ENCODE peak calls at places on chromosomes 13 and 19, in seven cellular contexts. N, D, O, I, C, R and F are unnamed samples. For H3K27me3, the result is how much of the 10 kb centered on the place peaks cover.

GRCh38 chr13:46839399-46839798 is 42.4 kb upstream of the ESD start:
- DNase-seq in D (no peak), O (no peak), I (no peak), R (no peak), N (no peak), C (no peak), F (no peak)

GRCh38 chr13:30907167-30907761 is 1.2 kb downstream of the MEDAG start:
- DNase-seq in O (no peak), I (peak), N (no peak), C (peak), R (no peak), D (no peak), F (no peak)

GRCh38 chr13:52847322-52847681 is 1.1 kb downstream of the PCDH8 start:
- DNase-seq in O (no peak), N (no peak), D (no peak), I (no peak), C (no peak), R (no peak), F (no peak)

GRCh38 chr19:38932425-38933179 is 1.9 kb downstream of the MRPS12 start:
- DNase-seq in N (no peak), I (no peak), C (no peak), D (peak), R (no peak), O (peak), F (no peak)

GRCh38 chr13:51935326-51936171 is 73.8 kb downstream of the CCDC70 start:
- DNase-seq in O (peak), D (peak), C (no peak), N (peak), R (no peak), I (peak), F (no peak)

GRCh38 chr13:29771247-29771646 is 79.2 kb downstream of the UBL3 start:
- DNase-seq in R (no peak), I (peak), D (no peak), C (no peak), O (peak), N (no peak), F (no peak)

GRCh38 chr19:56765107-56765506 is 75.4 kb downstream of the PEG3 start:
- DNase-seq in I (no peak), C (peak), N (peak), O (no peak), D (peak), R (peak), F (no peak)

GRCh38 chr13:97353927-97354326 is 80.0 kb upstream of the RAP2A start:
- DNase-seq in C (no peak), I (no peak), N (no peak), O (no peak), R (no peak), D (no peak), F (peak)

GRCh38 chr13:109779074-109779473 is 7.3 kb downstream of the IRS2 start:
- DNase-seq in D (no peak), N (no peak), R (peak), I (no peak), C (no peak), O (no peak), F (no peak)

GRCh38 chr13:73158851-73159250 is 100.0 kb downstream of the KLF5 start:
- DNase-seq in D (no peak), O (no peak), N (no peak), R (no peak), C (no peak), I (no peak), F (peak)

GRCh38 chr13:73304442-73304841 is 245.6 kb downstream of the KLF5 start:
- DNase-seq in N (no peak), D (no peak), C (no peak), O (no peak), I (no peak), R (no peak), F (no peak)

GRCh38 chr13:24267283-24267682 is 42.1 kb upstream of the C1QTNF9 start:
- DNase-seq in I (no peak), N (no peak), R (no peak), C (no peak), D (no peak), O (no peak), F (no peak)

GRCh38 chr19:44677019-44677809 is 5.9 kb downstream of the CEACAM19 start:
- DNase-seq in C (no peak), O (peak), N (no peak), I (peak), D (no peak), R (peak), F (no peak)

GRCh38 chr19:51448011-51448744 is 10.1 kb downstream of the SIGLEC8 start:
- DNase-seq in R (no peak), D (no peak), N (no peak), I (no peak), C (no peak), O (no peak), F (no peak)

GRCh38 chr13:40272776-40273139 is 393.7 kb downstream of the FOXO1 start:
- DNase-seq in I (no peak), C (no peak), N (no peak), O (no peak), D (no peak), R (no peak), F (no peak)

GRCh38 chr19:11102944-11103343 is 13.7 kb downstream of the LDLR start:
- DNase-seq in D (no peak), R (no peak), N (no peak), O (no peak), C (no peak), I (no peak), F (no peak)

GRCh38 chr19:49546825-49547565 is 19.2 kb downstream of the RCN3 start:
- DNase-seq in C (no peak), O (peak), D (peak), R (peak), N (peak), I (peak), F (peak)

GRCh38 chr13:81031996-81032395 is 691.1 kb upstream of the SPRY2 start:
- DNase-seq in C (no peak), I (no peak), D (no peak), N (no peak), R (no peak), O (no peak), F (no peak)

GRCh38 chr13:40536443-40537113 is 129.9 kb downstream of the FOXO1 start:
- DNase-seq in N (peak), O (no peak), R (peak), C (no peak), D (no peak), I (peak), F (no peak)

GRCh38 chr13:111286162-111286561 is 34.3 kb upstream of the TEX29 start:
- DNase-seq in N (no peak), D (no peak), I (no peak), C (no peak), O (peak), R (no peak), F (no peak)

GRCh38 chr13:98648676-98649075 is 71.8 kb upstream of the STK24 start:
- DNase-seq in C (no peak), I (no peak), D (no peak), O (no peak), R (no peak), N (peak), F (no peak)

GRCh38 chr13:87678353-87678752 is 7.2 kb downstream of the SLITRK5 start:
- DNase-seq in O (no peak), C (no peak), D (no peak), N (no peak), I (no peak), R (no peak), F (no peak)

GRCh38 chr19:12163841-12164240 is 945 bp downstream of the ZNF136 start:
- DNase-seq in D (no peak), C (no peak), N (no peak), I (peak), O (peak), R (no peak), F (no peak)

GRCh38 chr13:88979465-88980180 is 1308.5 kb downstream of the SLITRK5 start:
- DNase-seq in C (no peak), R (no peak), I (peak), N (no peak), O (peak), D (no peak), F (no peak)

GRCh38 chr13:111900390-111901180 is 166.4 kb upstream of the SOX1 start:
- DNase-seq in O (no peak), I (no peak), D (no peak), C (no peak), R (no peak), N (no peak), F (no peak)

GRCh38 chr19:34337747-34338146 is 27.2 kb upstream of the GPI start:
- DNase-seq in R (peak), N (no peak), I (no peak), C (no peak), D (no peak), O (no peak), F (no peak)

GRCh38 chr13:37966266-37966665 is 96.7 kb upstream of the TRPC4 start:
- DNase-seq in D (no peak), R (no peak), C (no peak), I (no peak), O (no peak), N (no peak), F (no peak)

GRCh38 chr13:79678100-79678499 is 197.1 kb downstream of the NDFIP2 start:
- DNase-seq in I (peak), N (no peak), C (no peak), O (no peak), R (no peak), D (no peak), F (no peak)

GRCh38 chr13:46010148-46010547 is 42.4 kb downstream of the ZC3H13 start:
- DNase-seq in N (no peak), C (no peak), R (no peak), O (peak), D (no peak), I (peak), F (no peak)

GRCh38 chr13:77022341-77022740 is 4.6 kb downstream of the FBXL3 start:
- DNase-seq in I (peak), O (no peak), C (no peak), R (no peak), N (no peak), D (no peak), F (no peak)

GRCh38 chr19:28074773-28075172 is 1138.2 kb downstream of the UQCRFS1 start:
- DNase-seq in C (no peak), O (no peak), I (no peak), D (no peak), N (no peak), R (no peak), F (no peak)

GRCh38 chr13:61880576-61881283 is 465.1 kb upstream of the PCDH20 start:
- DNase-seq in D (peak), C (no peak), I (peak), N (no peak), O (peak), R (no peak), F (no peak)

GRCh38 chr19:3780786-3781304 is 5.3 kb downstream of the MATK start:
- DNase-seq in C (no peak), D (no peak), R (no peak), O (no peak), N (no peak), I (no peak), F (no peak)

GRCh38 chr13:31499274-31499673 is 240.1 kb upstream of the RXFP2 start:
- DNase-seq in O (no peak), D (no peak), R (no peak), I (no peak), N (no peak), C (no peak), F (no peak)

DNA sequence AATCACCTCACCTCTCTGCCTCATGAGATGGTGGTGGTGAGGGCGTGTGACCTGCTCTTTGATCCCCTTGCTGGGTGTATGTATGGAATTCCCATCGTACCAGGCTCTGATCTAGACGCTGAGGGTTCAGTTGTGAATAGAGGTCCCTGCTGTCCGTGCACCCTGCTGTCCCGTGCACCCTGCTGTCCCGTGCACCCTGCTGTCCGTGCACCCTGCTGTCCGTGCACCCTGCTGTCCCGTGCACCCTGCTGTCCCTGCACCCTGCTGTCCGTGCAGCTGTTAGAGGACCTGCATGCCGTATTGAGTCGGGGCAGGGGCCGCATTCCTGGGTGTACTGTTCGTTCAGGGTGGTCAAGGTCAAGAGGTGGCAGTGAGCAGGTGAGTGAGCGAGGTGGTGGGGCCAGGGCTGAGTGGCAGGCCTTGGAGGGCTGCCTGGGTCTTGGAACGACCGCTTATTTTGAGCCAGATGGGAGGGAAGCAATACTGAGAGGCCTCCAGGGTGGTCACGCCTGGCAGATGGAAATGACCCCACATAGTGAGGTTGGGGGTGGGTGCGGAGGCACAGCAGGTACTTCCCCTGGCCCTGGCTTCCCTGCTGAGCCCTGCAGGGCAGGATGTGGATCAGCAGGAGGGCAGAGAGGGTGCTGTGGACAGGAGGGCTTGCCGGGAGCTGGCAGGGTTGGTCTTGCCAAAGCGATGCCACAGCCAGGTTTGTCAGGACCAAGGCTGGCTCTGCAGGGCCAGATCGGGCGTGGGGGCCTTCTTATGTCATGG is 4.6 kb upstream of the EPN1 start:
- DNase-seq in D (no peak), R (peak), I (no peak), C (peak), N (no peak), O (no peak), F (no peak)
- H3K27me3 ChIP-seq in D (under half), R (under half), I (under half), C (under half), N (under half), O (under half), F (under half)

DNA sequence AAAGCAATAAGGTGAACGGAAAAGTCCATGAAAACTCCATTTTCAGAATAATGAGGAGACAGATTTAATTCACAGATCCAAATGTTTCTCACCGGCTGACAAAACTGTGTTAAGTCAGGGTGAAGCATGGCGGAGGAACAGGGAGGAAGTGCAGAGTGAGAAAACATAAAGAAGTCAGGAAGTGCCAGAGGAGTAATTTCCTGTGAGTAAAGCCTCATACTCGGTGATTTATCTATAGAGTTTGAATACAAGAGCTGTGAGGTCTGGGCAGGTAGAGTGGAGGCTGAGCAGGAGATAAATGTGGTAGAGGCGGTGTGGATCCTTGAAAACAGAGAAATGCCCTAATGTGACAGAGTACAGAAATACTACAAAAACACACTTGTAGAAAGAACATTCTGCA is 11.4 kb downstream of the CARD8 start:
- DNase-seq in R (no peak), D (no peak), C (no peak), N (no peak), O (no peak), I (no peak), F (no peak)
- H3K27ac ChIP-seq in R (no peak), D (no peak), C (no peak), N (peak), O (no peak), I (no peak), F (no peak)

DNA sequence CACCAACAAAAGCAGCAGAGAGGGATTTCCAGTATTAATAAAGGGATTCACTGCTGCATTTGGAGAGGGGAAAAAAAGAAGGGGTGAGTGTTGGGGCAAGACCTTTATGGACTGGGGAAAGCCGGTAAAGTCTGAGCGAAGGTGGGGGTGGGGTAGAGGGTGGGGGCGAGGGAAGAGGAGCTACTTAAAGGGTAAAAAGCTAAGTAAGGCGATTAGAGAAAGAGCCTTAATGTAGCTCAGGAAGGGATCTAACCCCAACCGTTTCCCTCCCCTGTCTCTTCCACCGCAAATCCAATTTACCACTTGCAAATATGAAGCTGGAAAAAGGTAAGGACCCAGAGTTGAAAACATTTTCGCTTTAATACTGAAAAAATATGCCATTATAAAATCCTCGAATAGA is 4.4 kb downstream of the SLITRK1 start:
- DNase-seq in C (no peak), O (peak), I (no peak), D (peak), N (no peak), R (no peak), F (no peak)
- H3K27me3 ChIP-seq in C (under half), O (half or more), I (half or more), D (under half), N (under half), R (under half), F (under half)

GRCh38 chr13:27954406-27954851 is 14.7 kb downstream of the CDX2 start:
- DNase-seq in R (peak), I (peak), N (peak), O (peak), C (no peak), D (peak), F (no peak)
- H3K27ac ChIP-seq in R (no peak), I (peak), N (peak), O (no peak), C (peak), D (peak), F (no peak)

DNA sequence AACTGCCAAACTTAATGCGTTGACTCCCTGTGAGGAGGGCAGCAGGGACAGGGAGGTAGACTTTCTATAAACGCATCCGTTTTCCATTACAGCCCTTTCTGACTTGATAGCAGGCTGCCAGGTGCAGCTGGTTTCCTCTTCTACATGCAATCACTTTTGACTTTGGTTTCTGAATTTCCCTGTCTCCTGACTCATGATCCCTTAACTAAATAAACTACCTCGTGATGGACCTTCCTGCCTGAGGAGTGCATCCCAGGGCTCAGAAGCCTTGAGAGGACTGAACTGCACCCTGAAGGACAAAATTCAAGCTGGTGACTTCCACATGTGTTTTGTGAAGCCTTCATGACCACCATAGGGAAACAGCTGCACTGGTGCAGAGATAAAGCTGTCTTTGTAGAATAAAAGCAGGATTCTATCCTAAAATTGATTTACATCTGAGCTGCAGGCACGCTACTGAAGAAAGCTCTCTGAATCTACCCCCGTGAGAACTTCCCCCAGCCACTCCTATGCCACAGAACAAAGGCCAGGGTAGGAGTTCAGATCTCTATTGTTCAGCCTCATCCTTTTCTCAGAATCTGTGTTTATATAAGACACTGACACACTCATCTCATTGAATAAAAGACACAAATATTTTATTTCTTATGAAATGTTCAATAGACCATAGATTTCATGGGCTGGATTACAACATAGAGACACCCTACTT is 192.4 kb downstream of the DLEU7 start:
- DNase-seq in I (peak), O (no peak), D (no peak), R (no peak), N (no peak), C (no peak), F (peak)
- H3K27me3 ChIP-seq in I (under half), O (under half), D (under half), R (under half), N (under half), C (under half), F (under half)

GRCh38 chr19:30906871-30907270 is 442.4 kb downstream of the TSHZ3 start:
- DNase-seq in O (no peak), N (no peak), R (no peak), D (no peak), I (no peak), C (no peak), F (no peak)
- H3K27ac ChIP-seq in O (no peak), N (no peak), R (no peak), D (no peak), I (no peak), C (no peak), F (no peak)

GRCh38 chr19:1783354-1783753 is 28.7 kb downstream of the ATP8B3 start:
- DNase-seq in N (no peak), O (no peak), I (no peak), R (no peak), C (no peak), D (no peak), F (no peak)
- H3K27me3 ChIP-seq in N (half or more), O (half or more), I (under half), R (under half), C (half or more), D (under half), F (under half)

GRCh38 chr13:91372813-91373420 is 25.4 kb downstream of the MIR17HG start:
- DNase-seq in N (no peak), O (no peak), D (no peak), I (no peak), R (no peak), C (no peak), F (no peak)

GRCh38 chr13:91368676-91369425 is 21.4 kb downstream of the MIR17HG start:
- DNase-seq in C (no peak), D (no peak), I (no peak), N (no peak), O (no peak), R (no peak), F (no peak)

GRCh38 chr13:91369432-91369831 is 21.9 kb downstream of the MIR17HG start:
- DNase-seq in N (no peak), O (no peak), D (no peak), C (no peak), R (no peak), I (no peak), F (no peak)

GRCh38 chr13:91362908-91363307 is 15.4 kb downstream of the MIR17HG start:
- DNase-seq in R (no peak), C (no peak), I (no peak), D (no peak), O (no peak), N (no peak), F (no peak)

GRCh38 chr13:91368101-91368500 is 20.6 kb downstream of the MIR17HG start:
- DNase-seq in D (no peak), N (no peak), I (no peak), R (no peak), O (no peak), C (no peak), F (no peak)
- H3K27ac ChIP-seq in D (no peak), N (no peak), I (no peak), R (no peak), O (no peak), C (no peak), F (no peak)